ENCODE peak calls at places on chromosomes 1 and 21, in eight cellular contexts. J is ovary, I is stomach, W is psoas muscle, O is H9, D is transverse colon, G is HCT116, Z is pancreas. F is an unnamed sample.
A peak's percentile ranks its signal among the peaks of the same experiment; 100 is the strongest.

GRCh38 chr1:154198756-154199562 is 7.1 kb upstream of the TPM3 start:
- DNase-seq in J (no peak), I (no peak), W (no peak), O (peak; percentile 46), D (no peak), G (no peak), Z (no peak), F (no peak)

GRCh38 chr1:99180343-99180808 is 83.9 kb upstream of the PLPPR4 start:
- DNase-seq in J (peak; percentile 55), I (peak; percentile 75), W (no peak), O (peak; percentile 71), D (peak; percentile 71), G (peak; percentile 79), Z (peak; percentile 68), F (no peak)

GRCh38 chr1:200037904-200038644 is 10.6 kb downstream of the NR5A2 start:
- DNase-seq in J (no peak), I (no peak), W (no peak), O (no peak), D (no peak), G (no peak), Z (no peak), F (no peak)

GRCh38 chr1:175602186-175602585 is 141.2 kb downstream of the TNR start:
- DNase-seq in J (no peak), I (no peak), W (no peak), O (no peak), D (no peak), G (no peak), Z (no peak), F (no peak)

GRCh38 chr21:44985441-44986401 is 45.9 kb downstream of the SLX9 start:
- DNase-seq in J (no peak), I (no peak), W (peak; percentile 51), O (no peak), D (no peak), G (no peak), Z (no peak), F (no peak)

GRCh38 chr1:204258213-204259115 is 44.7 kb upstream of the GOLT1A start:
- DNase-seq in J (peak; percentile 75), I (peak; percentile 67), W (peak; percentile 66), O (peak; percentile 86), D (peak; percentile 57), G (peak; percentile 37), Z (peak; percentile 53), F (no peak)

GRCh38 chr1:55216078-55216477 is 914 bp upstream of the USP24 start:
- DNase-seq in J (no peak), I (no peak), W (no peak), O (no peak), D (no peak), G (no peak), Z (no peak), F (no peak)

GRCh38 chr21:35559881-35560280 is 500.4 kb downstream of the SETD4 start:
- DNase-seq in J (no peak), I (no peak), W (no peak), O (no peak), D (no peak), G (no peak), Z (no peak), F (no peak)

GRCh38 chr1:74247881-74248528 is 12.8 kb downstream of the TNNI3K start:
- DNase-seq in J (no peak), I (no peak), W (peak; percentile 36), O (no peak), D (no peak), G (no peak), Z (no peak), F (no peak)

GRCh38 chr1:227622739-227623475 is 59.6 kb downstream of the ZNF678 start:
- DNase-seq in J (no peak), I (no peak), W (no peak), O (no peak), D (no peak), G (no peak), Z (no peak), F (no peak)

GRCh38 chr1:185786524-185786923 is 52.3 kb downstream of the HMCN1 start:
- DNase-seq in J (no peak), I (no peak), W (no peak), O (no peak), D (no peak), G (no peak), Z (no peak), F (no peak)

GRCh38 chr1:39509360-39510009 is 18.0 kb downstream of the BMP8A start:
- DNase-seq in J (peak; percentile 87), I (no peak), W (peak; percentile 67), O (no peak), D (peak; percentile 71), G (no peak), Z (no peak), F (no peak)

GRCh38 chr1:145963218-145964019 is 956 bp downstream of the ANKRD34A start:
- DNase-seq in J (no peak), I (no peak), W (no peak), O (no peak), D (no peak), G (no peak), Z (no peak), F (no peak)

GRCh38 chr1:227764019-227764391 is 28.8 kb downstream of the SNAP47 start:
- DNase-seq in J (no peak), I (no peak), W (peak; percentile 8), O (no peak), D (no peak), G (no peak), Z (no peak), F (no peak)

GRCh38 chr1:205961405-205961804 is 18.1 kb upstream of the SLC26A9 start:
- DNase-seq in J (no peak), I (no peak), W (no peak), O (no peak), D (no peak), G (no peak), Z (no peak), F (no peak)

GRCh38 chr1:59431566-59432294 is 134.8 kb downstream of the FGGY start:
- DNase-seq in J (no peak), I (no peak), W (no peak), O (no peak), D (no peak), G (no peak), Z (no peak), F (no peak)
- TF ChIP-seq CTCF in J (no peak), I (no peak), W (no peak), O (no peak), D (no peak), G (no peak), Z (no peak), F (no peak)

GRCh38 chr1:34865573-34865972 is 6.0 kb upstream of the SMIM12 start:
- DNase-seq in J (no peak), I (no peak), W (no peak), O (no peak), D (no peak), G (no peak), Z (no peak), F (no peak)

GRCh38 chr1:34865981-34866761 is 6.6 kb upstream of the SMIM12 start:
- DNase-seq in J (peak; percentile 93), I (peak; percentile 89), W (peak; percentile 91), O (peak; percentile 87), D (peak; percentile 92), G (peak; percentile 37), Z (peak; percentile 87), F (peak; percentile 88)

GRCh38 chr1:34867421-34867820 is 7.9 kb upstream of the SMIM12 start:
- DNase-seq in J (no peak), I (no peak), W (no peak), O (no peak), D (no peak), G (no peak), Z (no peak), F (no peak)

GRCh38 chr1:34868230-34869049 is 8.9 kb upstream of the SMIM12 start:
- DNase-seq in J (no peak), I (no peak), W (no peak), O (no peak), D (no peak), G (no peak), Z (no peak), F (no peak)

DNA sequence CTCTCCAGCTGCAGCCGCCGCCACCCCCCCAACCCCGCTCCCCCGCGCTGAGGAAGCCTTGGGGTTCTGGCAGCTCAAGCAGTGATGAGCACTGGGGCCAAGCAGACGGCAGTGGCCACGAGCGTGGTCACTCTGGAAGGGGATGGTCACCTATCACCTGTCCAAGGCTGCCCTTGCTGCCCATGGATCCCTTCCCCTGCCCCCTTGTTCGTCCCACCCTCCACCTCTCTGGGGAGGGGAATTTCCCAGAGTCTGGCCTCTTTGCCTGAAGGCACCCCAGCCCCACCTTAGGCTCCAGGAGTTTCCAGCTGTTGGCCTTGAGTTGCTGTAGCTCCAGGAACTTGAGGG is 7.2 kb upstream of the SMIM12 start:
- DNase-seq in J (no peak), I (no peak), W (no peak), O (no peak), D (no peak), G (no peak), Z (no peak), F (no peak)
- H3K27ac ChIP-seq in J (peak overlapping the region; percentile 80), I (peak overlapping the region; percentile 87), W (no peak overlapping the region), O (no peak overlapping the region), D (peak overlapping the region; percentile 89), G (no peak overlapping the region), Z (peak overlapping the region; percentile 73), F (peak overlapping the region; percentile 71)

DNA sequence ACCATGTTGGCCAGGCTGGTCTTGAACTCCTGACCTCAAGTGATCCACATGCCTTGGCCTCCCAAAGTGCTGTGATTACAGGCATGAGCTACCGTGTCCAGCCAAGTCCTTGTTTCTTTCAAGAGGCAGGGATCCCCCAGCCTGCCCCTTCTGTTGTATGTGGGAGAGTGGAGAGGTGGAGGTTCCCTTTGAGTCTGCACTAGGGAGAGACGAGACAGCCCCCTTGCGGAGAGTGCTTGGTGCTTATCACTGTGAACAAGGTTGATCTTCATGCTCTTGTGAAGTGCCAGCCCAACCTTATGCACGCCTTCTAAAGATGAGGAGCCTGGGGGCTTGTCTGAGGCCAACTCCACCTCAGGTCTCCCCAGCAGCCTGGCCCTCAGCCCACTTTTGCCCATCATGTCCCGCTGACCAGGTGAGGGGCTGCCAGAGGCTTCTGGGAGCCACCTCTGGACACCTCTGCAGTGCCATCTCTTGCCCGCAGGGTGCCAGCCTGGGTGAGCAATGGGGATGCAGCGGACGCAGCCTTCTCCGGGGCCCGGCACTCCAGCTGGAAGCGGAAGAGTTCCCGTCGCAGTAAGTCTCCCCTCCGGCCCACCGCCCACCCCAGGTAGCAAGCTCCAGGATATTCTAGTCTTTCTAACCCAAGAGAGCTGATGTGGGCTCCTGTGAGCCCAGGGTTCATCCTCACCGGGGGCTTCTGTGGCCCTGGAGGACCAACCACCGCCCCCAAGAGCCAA is 62.3 kb downstream of the ARHGEF10L start:
- DNase-seq in J (no peak), I (no peak), W (no peak), O (peak; percentile 67), D (no peak), G (no peak), Z (no peak), F (no peak)
- TF ChIP-seq CTCF in J (no peak), I (no peak), W (no peak), O (peak; percentile 51), D (no peak), G (no peak), Z (no peak), F (no peak)

DNA sequence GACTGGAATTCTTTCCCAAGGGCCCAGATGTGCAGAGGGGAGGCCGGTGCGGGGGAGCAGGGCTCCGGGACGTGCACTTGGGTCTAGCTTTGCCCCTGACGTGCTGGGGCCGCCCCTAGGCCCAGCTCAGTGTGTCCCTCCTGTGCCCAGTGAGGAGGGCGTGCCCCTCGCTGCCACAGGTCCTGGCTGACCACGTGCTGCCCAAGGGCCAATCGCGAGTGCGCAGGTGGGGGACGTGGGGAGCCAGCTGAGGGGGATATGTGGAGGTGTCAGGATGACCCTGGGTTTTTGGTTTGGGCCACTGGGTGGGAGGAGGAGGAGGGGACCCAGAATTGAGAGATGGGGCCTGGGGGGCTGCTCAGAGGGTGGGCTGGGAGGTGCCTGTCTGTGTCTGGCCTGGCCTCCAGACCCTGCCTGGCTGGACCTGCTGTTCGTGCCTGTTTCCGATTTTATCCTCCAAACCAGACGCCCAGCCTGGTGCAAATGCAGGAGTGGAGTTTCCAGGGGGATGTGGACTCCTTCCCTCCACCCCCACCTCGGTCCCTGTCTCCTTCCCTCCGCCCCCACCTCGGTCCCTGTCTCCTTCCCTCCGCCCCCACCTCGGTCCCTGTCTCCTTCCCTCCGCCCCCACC is 6.1 kb upstream of the RNF223 start:
- DNase-seq in J (peak; percentile 65), I (peak; percentile 52), W (peak; percentile 71), O (peak; percentile 90), D (peak; percentile 67), G (peak; percentile 42), Z (peak; percentile 57), F (no peak)
- H3K27ac ChIP-seq in J (no peak overlapping the region), I (peak overlapping the region; percentile 76), W (no peak overlapping the region), O (no peak overlapping the region), D (peak overlapping the region; percentile 3), G (peak overlapping the region; percentile 95), Z (peak overlapping the region; percentile 74), F (no peak overlapping the region)

F was measured in coronary artery.